ENCODE peak calls at places on chromosome 17, in four cellular contexts. One of them, this sample, is unnamed.

GRCh38 chr17:61715348-61715747 is 124.3 kb upstream of the NACA2 start:
- DNase-seq in IMR-90: no peak
- DNase-seq in H9: no peak
- DNase-seq in H1: no peak
- DNase-seq in this sample: no peak

GRCh38 chr17:21042434-21043295 is at the start of gene USP22:
- DNase-seq in H1: no peak
- DNase-seq in IMR-90: no peak
- DNase-seq in H9: peak
- DNase-seq in this sample: peak

GRCh38 chr17:40074871-40075215 is 12.1 kb downstream of the THRA start:
- DNase-seq in H1: no peak
- DNase-seq in H9: no peak
- DNase-seq in IMR-90: no peak
- DNase-seq in this sample: no peak

GRCh38 chr17:57541049-57541448 is 204.1 kb downstream of the CCDC182 start:
- DNase-seq in IMR-90: no peak
- DNase-seq in H1: no peak
- DNase-seq in H9: no peak
- DNase-seq in this sample: no peak

GRCh38 chr17:45046536-45047125 is 4.8 kb downstream of the DCAKD start:
- DNase-seq in H1: no peak
- DNase-seq in H9: no peak
- DNase-seq in IMR-90: peak
- DNase-seq in this sample: no peak

GRCh38 chr17:55264273-55264639 is 504 bp upstream of the HLF start:
- DNase-seq in H9: no peak
- DNase-seq in H1: no peak
- DNase-seq in IMR-90: no peak
- DNase-seq in this sample: no peak

GRCh38 chr17:38528101-38528500 is 77.7 kb downstream of the SRCIN1 start:
- DNase-seq in H9: no peak
- DNase-seq in H1: no peak
- DNase-seq in IMR-90: no peak
- DNase-seq in this sample: no peak

GRCh38 chr17:15945493-15946209 is 721 bp downstream of the ADORA2B start:
- DNase-seq in H1: no peak
- DNase-seq in IMR-90: peak
- DNase-seq in H9: no peak
- DNase-seq in this sample: no peak

GRCh38 chr17:75896360-75897075 is at the start of gene TRIM65:
- DNase-seq in H1: no peak
- DNase-seq in IMR-90: peak
- DNase-seq in H9: peak
- DNase-seq in this sample: peak

GRCh38 chr17:64458756-64459155 is 9.8 kb downstream of the MILR1 start:
- DNase-seq in H1: no peak
- DNase-seq in H9: no peak
- DNase-seq in IMR-90: no peak
- DNase-seq in this sample: no peak

GRCh38 chr17:82671071-82671470 is 22.8 kb upstream of the WDR45B start:
- DNase-seq in H1: no peak
- DNase-seq in IMR-90: no peak
- DNase-seq in H9: no peak
- DNase-seq in this sample: no peak

GRCh38 chr17:15891348-15891747 is 53.6 kb upstream of the ADORA2B start:
- DNase-seq in H1: no peak
- DNase-seq in H9: no peak
- DNase-seq in IMR-90: peak
- DNase-seq in this sample: no peak

GRCh38 chr17:67474081-67474661 is 97.1 kb downstream of the PITPNC1 start:
- DNase-seq in H1: no peak
- DNase-seq in H9: peak
- DNase-seq in IMR-90: peak
- DNase-seq in this sample: peak

GRCh38 chr17:73341350-73342056 is 29.7 kb upstream of the CDC42EP4 start:
- DNase-seq in IMR-90: no peak
- DNase-seq in H1: no peak
- DNase-seq in H9: no peak
- DNase-seq in this sample: no peak

GRCh38 chr17:50686494-50687199 is 21.1 kb downstream of the ANKRD40 start:
- DNase-seq in H9: no peak
- DNase-seq in H1: no peak
- DNase-seq in IMR-90: peak
- DNase-seq in this sample: peak

GRCh38 chr17:42107597-42108576 is 4.6 kb downstream of the DHX58 start:
- DNase-seq in IMR-90: peak
- DNase-seq in H9: peak
- DNase-seq in H1: peak
- DNase-seq in this sample: peak

GRCh38 chr17:73429440-73430164 is 117.8 kb upstream of the CDC42EP4 start:
- DNase-seq in IMR-90: peak
- DNase-seq in H9: peak
- DNase-seq in H1: peak
- DNase-seq in this sample: peak

GRCh38 chr17:32152130-32152529 is 9.8 kb downstream of the RHOT1 start:
- DNase-seq in H9: no peak
- DNase-seq in IMR-90: no peak
- DNase-seq in H1: no peak
- DNase-seq in this sample: no peak

GRCh38 chr17:35294756-35295155 is 51.9 kb downstream of the SLFN5 start:
- DNase-seq in H1: no peak
- DNase-seq in H9: no peak
- DNase-seq in IMR-90: no peak
- DNase-seq in this sample: no peak

GRCh38 chr17:75067856-75068255 is 19.9 kb upstream of the SLC16A5 start:
- DNase-seq in H9: no peak
- DNase-seq in H1: no peak
- DNase-seq in IMR-90: no peak
- DNase-seq in this sample: no peak

GRCh38 chr17:27860971-27861669 is 32.0 kb downstream of the LYRM9 start:
- DNase-seq in H9: no peak
- DNase-seq in H1: no peak
- DNase-seq in IMR-90: no peak
- DNase-seq in this sample: no peak

GRCh38 chr17:45784583-45785372 is 658 bp downstream of the CRHR1 start:
- DNase-seq in H9: peak
- DNase-seq in IMR-90: no peak
- DNase-seq in H1: no peak
- DNase-seq in this sample: peak

GRCh38 chr17:46819906-46820351 is 1.4 kb upstream of the WNT3 start:
- DNase-seq in H9: peak
- DNase-seq in H1: no peak
- DNase-seq in IMR-90: no peak
- DNase-seq in this sample: peak

GRCh38 chr17:49995055-49995738 is at the start of gene DLX3:
- DNase-seq in H1: peak
- DNase-seq in IMR-90: peak
- DNase-seq in H9: peak
- DNase-seq in this sample: peak

GRCh38 chr17:39187152-39187830 is 10.2 kb downstream of the CACNB1 start:
- DNase-seq in IMR-90: no peak
- DNase-seq in H9: no peak
- DNase-seq in H1: no peak
- DNase-seq in this sample: no peak

GRCh38 chr17:14299261-14300093 is 1.4 kb upstream of the HS3ST3B1 start:
- DNase-seq in IMR-90: no peak
- DNase-seq in H9: peak
- DNase-seq in H1: no peak
- DNase-seq in this sample: peak

GRCh38 chr17:7476951-7477350 is 2.5 kb downstream of the ZBTB4 start:
- DNase-seq in H1: no peak
- DNase-seq in IMR-90: no peak
- DNase-seq in H9: no peak
- DNase-seq in this sample: no peak

GRCh38 chr17:7479139-7479388 is 367 bp downstream of the ZBTB4 start:
- DNase-seq in H1: no peak
- DNase-seq in H9: no peak
- DNase-seq in IMR-90: no peak
- DNase-seq in this sample: no peak

GRCh38 chr17:7479389-7480192 is at the start of gene ZBTB4:
- DNase-seq in H9: peak
- DNase-seq in IMR-90: peak
- DNase-seq in H1: no peak
- DNase-seq in this sample: peak

GRCh38 chr17:7477392-7478275 is 1.8 kb downstream of the ZBTB4 start:
- DNase-seq in IMR-90: peak
- DNase-seq in H1: no peak
- DNase-seq in H9: no peak
- DNase-seq in this sample: no peak

GRCh38 chr17:7478276-7479138 is 924 bp downstream of the ZBTB4 start:
- DNase-seq in H9: no peak
- DNase-seq in IMR-90: peak
- DNase-seq in H1: no peak
- DNase-seq in this sample: peak
- H4K5ac ChIP-seq in H9: no peak
- H4K5ac ChIP-seq in IMR-90: peak
- H4K5ac ChIP-seq in H1: peak
- H4K5ac ChIP-seq in this sample: no peak

GRCh38 chr17:81222906-81223757 is at the start of gene CEP131:
- DNase-seq in H9: peak
- DNase-seq in IMR-90: peak
- DNase-seq in H1: peak
- DNase-seq in this sample: peak
- H3K9ac ChIP-seq in H9: peak
- H3K9ac ChIP-seq in IMR-90: peak
- H3K9ac ChIP-seq in H1: peak
- H3K9ac ChIP-seq in this sample: peak

GRCh38 chr17:3810019-3810418 is 9.0 kb upstream of the ITGAE start:
- DNase-seq in H9: no peak
- DNase-seq in H1: no peak
- DNase-seq in IMR-90: no peak
- DNase-seq in this sample: no peak

GRCh38 chr17:3809135-3809534 is 8.1 kb upstream of the ITGAE start:
- DNase-seq in H1: no peak
- DNase-seq in IMR-90: no peak
- DNase-seq in H9: no peak
- DNase-seq in this sample: no peak

GRCh38 chr17:3805581-3805980 is 4.6 kb upstream of the ITGAE start:
- DNase-seq in IMR-90: no peak
- DNase-seq in H9: no peak
- DNase-seq in H1: no peak
- DNase-seq in this sample: no peak

GRCh38 chr17:3812284-3812683 is 11.3 kb upstream of the ITGAE start:
- DNase-seq in IMR-90: no peak
- DNase-seq in H1: no peak
- DNase-seq in H9: no peak
- DNase-seq in this sample: no peak

DNA sequence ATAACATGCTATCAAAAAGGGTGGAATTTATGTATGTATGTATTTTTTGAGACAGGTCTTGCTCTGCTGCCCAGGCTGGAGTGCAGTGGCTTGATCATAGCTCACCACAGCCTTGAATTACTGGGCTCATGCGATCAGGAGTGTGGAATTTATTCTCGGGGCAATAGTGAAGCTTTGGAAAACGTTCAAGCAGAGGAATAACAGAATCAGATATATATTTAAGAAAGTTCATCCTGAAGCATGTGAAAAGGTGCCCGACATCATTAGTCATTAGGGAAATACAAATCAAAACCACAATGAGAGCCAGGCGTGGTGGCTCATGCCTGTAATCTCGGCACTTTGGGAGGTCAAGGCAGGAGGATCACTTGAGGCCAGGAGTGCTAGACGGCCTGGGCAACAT is 7.7 kb upstream of the ITGAE start:
- DNase-seq in H9: no peak
- DNase-seq in H1: no peak
- DNase-seq in IMR-90: no peak
- DNase-seq in this sample: no peak
- H4K5ac ChIP-seq in H9: no peak
- H4K5ac ChIP-seq in H1: no peak
- H4K5ac ChIP-seq in IMR-90: no peak
- H4K5ac ChIP-seq in this sample: no peak

GRCh38 chr17:6355196-6355595 is 79.7 kb downstream of the AIPL1 start:
- DNase-seq in IMR-90: no peak
- DNase-seq in H9: no peak
- DNase-seq in H1: no peak
- DNase-seq in this sample: no peak
- H3K9ac ChIP-seq in IMR-90: no peak
- H3K9ac ChIP-seq in H9: no peak
- H3K9ac ChIP-seq in H1: no peak
- H3K9ac ChIP-seq in this sample: no peak

GRCh38 chr17:43210576-43210975 is 1.1 kb upstream of the TMEM106A start:
- DNase-seq in IMR-90: no peak
- DNase-seq in H1: no peak
- DNase-seq in H9: no peak
- DNase-seq in this sample: no peak

GRCh38 chr17:43211123-43211479 is 574 bp upstream of the TMEM106A start:
- DNase-seq in IMR-90: no peak
- DNase-seq in H1: no peak
- DNase-seq in H9: no peak
- DNase-seq in this sample: no peak

GRCh38 chr17:43213545-43213944 is 1.9 kb downstream of the TMEM106A start:
- DNase-seq in H1: no peak
- DNase-seq in IMR-90: no peak
- DNase-seq in H9: no peak
- DNase-seq in this sample: no peak

GRCh38 chr17:43212641-43213490 is 1.2 kb downstream of the TMEM106A start:
- DNase-seq in IMR-90: no peak
- DNase-seq in H1: no peak
- DNase-seq in H9: no peak
- DNase-seq in this sample: no peak

DNA sequence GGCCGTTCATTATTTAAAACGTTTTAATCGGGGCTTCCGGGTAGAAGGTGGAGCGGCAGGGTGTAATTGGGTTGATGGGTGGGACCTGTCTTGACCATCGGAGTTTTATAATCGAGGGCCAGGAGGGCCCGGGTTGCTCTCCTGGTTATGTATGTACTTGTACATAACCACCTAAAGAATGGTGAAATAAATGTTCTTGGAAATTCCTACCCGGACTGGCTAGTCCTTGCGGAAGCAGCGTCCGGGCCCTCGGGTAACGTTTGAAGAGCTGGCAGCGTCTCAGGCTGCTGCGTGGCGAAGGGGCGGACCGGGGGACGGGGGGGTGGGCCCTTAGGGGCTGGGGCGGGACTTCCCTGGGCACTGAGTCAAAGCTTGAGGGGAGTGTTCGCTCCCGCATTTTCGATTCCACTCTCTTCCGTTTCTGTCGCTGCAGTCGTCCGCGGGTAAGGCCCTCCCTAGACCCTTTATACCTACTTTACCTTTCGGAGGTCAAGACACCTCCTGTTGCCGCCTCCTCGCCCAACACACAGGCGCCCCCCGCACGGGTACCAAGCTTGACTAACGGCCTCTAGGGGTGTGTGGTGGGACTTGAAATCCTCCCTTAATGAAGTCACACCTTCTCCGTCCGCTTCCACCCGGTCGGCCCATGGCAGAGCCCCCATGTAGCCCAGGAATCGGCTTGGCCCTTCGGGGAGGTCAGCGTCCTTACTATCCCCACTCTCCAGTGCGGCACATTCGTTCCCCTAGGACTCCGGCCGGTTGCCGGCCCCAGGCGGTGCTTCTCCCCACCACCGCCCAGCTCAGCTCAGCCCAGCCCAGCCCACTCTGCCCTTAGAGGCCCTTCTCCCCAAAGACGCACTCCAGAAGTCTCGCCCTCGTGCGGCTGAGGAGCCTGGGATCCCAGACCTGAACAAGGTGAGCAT is at the start of gene TMEM106A:
- DNase-seq in H9: peak
- DNase-seq in H1: peak
- DNase-seq in IMR-90: peak
- DNase-seq in this sample: peak
- H4K5ac ChIP-seq in H9: no peak
- H4K5ac ChIP-seq in H1: no peak
- H4K5ac ChIP-seq in IMR-90: peak
- H4K5ac ChIP-seq in this sample: peak

This sample was measured in mesendoderm.